ENCODE peak calls at places on chromosomes 7 and 10, in four cellular contexts. O is Daoy, A is activated T-helper 1 cell treated with Interleukin-2 at 50 U/mL for 16 hours, D is NAMALWA. S is an unnamed sample.

GRCh38 chr7:108165726-108166125 is 35.6 kb upstream of the LAMB4 start:
- DNase-seq in O (no peak), A (no peak), D (no peak), S (peak)

GRCh38 chr10:74058658-74059057 is 60.7 kb downstream of the VCL start:
- DNase-seq in O (no peak), A (no peak), D (no peak), S (peak)

GRCh38 chr7:102080371-102081243 is 206.1 kb upstream of the SH2B2 start:
- DNase-seq in O (no peak), A (no peak), D (no peak), S (peak)

GRCh38 chr7:37359180-37359579 is 89.5 kb downstream of the ELMO1 start:
- DNase-seq in O (no peak), A (no peak), D (no peak), S (no peak)

GRCh38 chr10:119242191-119242590 is 34.8 kb downstream of the GRK5 start:
- DNase-seq in O (no peak), A (no peak), D (no peak), S (no peak)

GRCh38 chr10:71285180-71285545 is 33.9 kb upstream of the SLC29A3 start:
- DNase-seq in O (peak), A (no peak), D (peak), S (peak)

GRCh38 chr7:132577206-132578049 is 1.2 kb upstream of the PLXNA4 start:
- DNase-seq in O (peak), A (no peak), D (no peak), S (peak)

GRCh38 chr7:18993933-18994668 is 123.3 kb downstream of the TWIST1 start:
- DNase-seq in O (peak), A (no peak), D (no peak), S (no peak)

GRCh38 chr10:79229081-79229541 is 118.2 kb upstream of the PPIF start:
- DNase-seq in O (no peak), A (no peak), D (peak), S (no peak)

GRCh38 chr7:124459101-124460052 is 306.2 kb downstream of the GPR37 start:
- DNase-seq in O (no peak), A (no peak), D (no peak), S (peak)

GRCh38 chr7:24769014-24769830 is 12.0 kb upstream of the GSDME start:
- DNase-seq in O (no peak), A (no peak), D (no peak), S (no peak)

GRCh38 chr7:105037319-105037718 is 23.3 kb downstream of the KMT2E start:
- DNase-seq in O (no peak), A (no peak), D (no peak), S (no peak)

GRCh38 chr10:92103376-92104084 is 180.0 kb downstream of the BTAF1 start:
- DNase-seq in O (no peak), A (no peak), D (no peak), S (peak)

GRCh38 chr7:28203498-28204240 is 23.1 kb upstream of the JAZF1 start:
- DNase-seq in O (no peak), A (no peak), D (no peak), S (peak)

GRCh38 chr10:121579656-121580055 is 18.6 kb downstream of the FGFR2 start:
- DNase-seq in O (no peak), A (no peak), D (peak), S (no peak)

GRCh38 chr7:104983620-104984539 is 30.1 kb upstream of the KMT2E start:
- DNase-seq in O (peak), A (peak), D (peak), S (peak)

GRCh38 chr10:44339218-44339617 is 45.7 kb downstream of the CXCL12 start:
- DNase-seq in O (no peak), A (no peak), D (no peak), S (no peak)

GRCh38 chr10:650691-651615 is 38.5 kb downstream of the DIP2C start:
- DNase-seq in O (no peak), A (no peak), D (no peak), S (no peak)

GRCh38 chr7:24665564-24666294 is 91.5 kb downstream of the GSDME start:
- DNase-seq in O (peak), A (peak), D (peak), S (peak)

GRCh38 chr7:47941136-47941844 is 7.0 kb downstream of the PKD1L1 start:
- DNase-seq in O (peak), A (no peak), D (no peak), S (peak)

GRCh38 chr10:5411941-5412276 is 448 bp upstream of the NET1 start:
- DNase-seq in O (no peak), A (no peak), D (no peak), S (no peak)

GRCh38 chr10:124092270-124093075 is 925 bp downstream of the CHST15 start:
- DNase-seq in O (peak), A (no peak), D (peak), S (peak)

S was measured in cardiac fibroblast.